ENCODE peak calls at places on chromosomes 16 and 17, in ten cellular contexts. One of them, this sample, is unnamed.

GRCh38 chr17:29390856-29391631 is 881 bp downstream of the TAOK1 start:
- DNase-seq in KBM-7: peak
- DNase-seq in Right ventricle myocardium superior: no peak
- DNase-seq in activated CD8-positive, alpha-beta memory T cell treated with anti-CD3 and anti-CD28 coated beads for 24 hours: peak
- DNase-seq in Peyer's patch: no peak
- DNase-seq in hypothalamus: no peak
- DNase-seq in esophagus muscularis mucosa: no peak
- DNase-seq in ACHN: peak
- DNase-seq in mammary epithelial cell: peak
- DNase-seq in T-helper 2 cell: no peak
- DNase-seq in this sample: peak

GRCh38 chr16:88871349-88871702 is 4.9 kb upstream of the PABPN1L start:
- DNase-seq in KBM-7: no peak
- DNase-seq in Right ventricle myocardium superior: no peak
- DNase-seq in activated CD8-positive, alpha-beta memory T cell treated with anti-CD3 and anti-CD28 coated beads for 24 hours: no peak
- DNase-seq in Peyer's patch: no peak
- DNase-seq in hypothalamus: no peak
- DNase-seq in esophagus muscularis mucosa: no peak
- DNase-seq in ACHN: no peak
- DNase-seq in mammary epithelial cell: no peak
- DNase-seq in T-helper 2 cell: no peak
- DNase-seq in this sample: no peak

GRCh38 chr17:28901866-28902818 is 737 bp downstream of the DHRS13 start:
- DNase-seq in KBM-7: peak
- DNase-seq in Right ventricle myocardium superior: peak
- DNase-seq in activated CD8-positive, alpha-beta memory T cell treated with anti-CD3 and anti-CD28 coated beads for 24 hours: peak
- DNase-seq in Peyer's patch: no peak
- DNase-seq in hypothalamus: no peak
- DNase-seq in esophagus muscularis mucosa: no peak
- DNase-seq in ACHN: peak
- DNase-seq in mammary epithelial cell: no peak
- DNase-seq in T-helper 2 cell: no peak
- DNase-seq in this sample: peak

GRCh38 chr16:6932871-6933390 is 399.7 kb upstream of the RBFOX1 start:
- DNase-seq in KBM-7: no peak
- DNase-seq in Right ventricle myocardium superior: no peak
- DNase-seq in activated CD8-positive, alpha-beta memory T cell treated with anti-CD3 and anti-CD28 coated beads for 24 hours: no peak
- DNase-seq in Peyer's patch: no peak
- DNase-seq in hypothalamus: no peak
- DNase-seq in esophagus muscularis mucosa: no peak
- DNase-seq in ACHN: peak
- DNase-seq in mammary epithelial cell: no peak
- DNase-seq in T-helper 2 cell: no peak
- DNase-seq in this sample: no peak

GRCh38 chr16:47511882-47512281 is 50.8 kb downstream of the PHKB start:
- DNase-seq in KBM-7: no peak
- DNase-seq in Right ventricle myocardium superior: no peak
- DNase-seq in activated CD8-positive, alpha-beta memory T cell treated with anti-CD3 and anti-CD28 coated beads for 24 hours: no peak
- DNase-seq in Peyer's patch: no peak
- DNase-seq in hypothalamus: no peak
- DNase-seq in esophagus muscularis mucosa: no peak
- DNase-seq in ACHN: no peak
- DNase-seq in mammary epithelial cell: no peak
- DNase-seq in T-helper 2 cell: no peak
- DNase-seq in this sample: no peak

GRCh38 chr16:87531418-87531817 is 38.6 kb upstream of the ZCCHC14 start:
- DNase-seq in KBM-7: no peak
- DNase-seq in Right ventricle myocardium superior: no peak
- DNase-seq in activated CD8-positive, alpha-beta memory T cell treated with anti-CD3 and anti-CD28 coated beads for 24 hours: no peak
- DNase-seq in Peyer's patch: no peak
- DNase-seq in hypothalamus: no peak
- DNase-seq in esophagus muscularis mucosa: no peak
- DNase-seq in ACHN: no peak
- DNase-seq in mammary epithelial cell: no peak
- DNase-seq in T-helper 2 cell: no peak
- DNase-seq in this sample: no peak

GRCh38 chr16:84483882-84484565 is 20.4 kb downstream of the MEAK7 start:
- DNase-seq in KBM-7: no peak
- DNase-seq in Right ventricle myocardium superior: no peak
- DNase-seq in activated CD8-positive, alpha-beta memory T cell treated with anti-CD3 and anti-CD28 coated beads for 24 hours: no peak
- DNase-seq in Peyer's patch: no peak
- DNase-seq in hypothalamus: no peak
- DNase-seq in esophagus muscularis mucosa: no peak
- DNase-seq in ACHN: no peak
- DNase-seq in mammary epithelial cell: no peak
- DNase-seq in T-helper 2 cell: no peak
- DNase-seq in this sample: no peak

GRCh38 chr17:2040219-2040827 is 1.5 kb upstream of the OVCA2 start:
- DNase-seq in KBM-7: no peak
- DNase-seq in Right ventricle myocardium superior: no peak
- DNase-seq in activated CD8-positive, alpha-beta memory T cell treated with anti-CD3 and anti-CD28 coated beads for 24 hours: no peak
- DNase-seq in Peyer's patch: no peak
- DNase-seq in hypothalamus: no peak
- DNase-seq in esophagus muscularis mucosa: no peak
- DNase-seq in ACHN: no peak
- DNase-seq in mammary epithelial cell: no peak
- DNase-seq in T-helper 2 cell: no peak
- DNase-seq in this sample: no peak

GRCh38 chr16:15836965-15837611 is 19.7 kb downstream of the MYH11 start:
- DNase-seq in KBM-7: no peak
- DNase-seq in Right ventricle myocardium superior: no peak
- DNase-seq in activated CD8-positive, alpha-beta memory T cell treated with anti-CD3 and anti-CD28 coated beads for 24 hours: no peak
- DNase-seq in Peyer's patch: no peak
- DNase-seq in hypothalamus: no peak
- DNase-seq in esophagus muscularis mucosa: no peak
- DNase-seq in ACHN: no peak
- DNase-seq in mammary epithelial cell: no peak
- DNase-seq in T-helper 2 cell: no peak
- DNase-seq in this sample: no peak

GRCh38 chr17:62899349-62899748 is 66.7 kb upstream of the TANC2 start:
- DNase-seq in KBM-7: no peak
- DNase-seq in Right ventricle myocardium superior: no peak
- DNase-seq in activated CD8-positive, alpha-beta memory T cell treated with anti-CD3 and anti-CD28 coated beads for 24 hours: no peak
- DNase-seq in Peyer's patch: no peak
- DNase-seq in hypothalamus: no peak
- DNase-seq in esophagus muscularis mucosa: no peak
- DNase-seq in ACHN: no peak
- DNase-seq in mammary epithelial cell: no peak
- DNase-seq in T-helper 2 cell: no peak
- DNase-seq in this sample: peak